ENCODE peak calls at places on chromosomes 3 and 15, in four cellular contexts. Y is NCI-H526, O is neural crest cell, K is Caki2. E is an unnamed sample.

GRCh38 chr3:62415312-62415791 is 42.0 kb upstream of the FEZF2 start:
- DNase-seq in Y (no peak), K (no peak), O (peak; percentile 10), E (no peak)

GRCh38 chr15:62711691-62712454 is 330.7 kb upstream of the TPM1 start:
- DNase-seq in O (no peak), Y (no peak), K (peak; percentile 14), E (no peak)

GRCh38 chr15:79364571-79365240 is 53.8 kb downstream of the TMED3 start:
- DNase-seq in O (no peak), Y (no peak), K (no peak), E (no peak)

GRCh38 chr15:75650908-75651809 is 3.4 kb downstream of the SNX33 start:
- DNase-seq in K (peak; percentile 37), O (no peak), Y (no peak), E (no peak)

GRCh38 chr15:70283511-70283910 is 185.8 kb upstream of the TLE3 start:
- DNase-seq in Y (no peak), K (no peak), O (no peak), E (no peak)

GRCh38 chr3:52128118-52128683 is 26.0 kb downstream of the POC1A start:
- DNase-seq in Y (no peak), K (peak; percentile 79), O (no peak), E (peak; percentile 88)

GRCh38 chr3:27224197-27224596 is 145.0 kb downstream of the NEK10 start:
- DNase-seq in O (no peak), K (no peak), Y (no peak), E (no peak)

GRCh38 chr3:141326626-141327025 is 41.7 kb upstream of the ZBTB38 start:
- DNase-seq in K (no peak), O (no peak), Y (no peak), E (no peak)

GRCh38 chr3:197456271-197457091 is 99.3 kb downstream of the BDH1 start:
- DNase-seq in O (peak; percentile 68), Y (no peak), K (peak; percentile 76), E (peak; percentile 92)

GRCh38 chr3:89107461-89108035 is at the start of gene EPHA3:
- DNase-seq in K (peak; percentile 49), O (peak; percentile 70), Y (no peak), E (peak; percentile 55)

GRCh38 chr3:44041726-44042125 is 200.0 kb upstream of the TOPAZ1 start:
- DNase-seq in Y (no peak), K (no peak), O (no peak), E (no peak)

GRCh38 chr3:154122912-154123559 is 1.8 kb downstream of the ARHGEF26 start:
- DNase-seq in K (no peak), Y (no peak), O (no peak), E (no peak)

GRCh38 chr3:143120716-143121239 is 1.2 kb downstream of the CHST2 start:
- DNase-seq in K (peak; percentile 29), Y (no peak), O (peak; percentile 23), E (no peak)

GRCh38 chr3:169658311-169658931 is 5.1 kb downstream of the MECOM start:
- DNase-seq in O (no peak), K (no peak), Y (no peak), E (no peak)

GRCh38 chr15:69253156-69253555 is 45.6 kb upstream of the PAQR5 start:
- DNase-seq in O (no peak), Y (no peak), K (peak; percentile 66), E (no peak)

GRCh38 chr3:12471228-12471627 is 13.1 kb upstream of the TSEN2 start:
- DNase-seq in Y (no peak), K (peak; percentile 61), O (no peak), E (peak; percentile 91)

GRCh38 chr3:70999730-71000129 is 583.8 kb downstream of the FOXP1 start:
- DNase-seq in K (no peak), O (no peak), Y (no peak), E (no peak)

GRCh38 chr3:37149246-37149645 is 25.1 kb downstream of the LRRFIP2 start:
- DNase-seq in Y (no peak), K (no peak), O (no peak), E (no peak)

GRCh38 chr3:168974628-168975403 is 688.7 kb downstream of the MECOM start:
- DNase-seq in K (peak; percentile 25), O (no peak), Y (no peak), E (no peak)

E was measured in LoVo.